ENCODE peak calls at places on chromosome 1, in ten cellular contexts. A is transverse colon, Q is IMR-90, D is heart left ventricle, U is body of pancreas, Z is prostate gland, W is K562, S is uterus, G is suprapubic skin, J is tibial nerve. C is an unnamed sample. For H3K36me3, the result is how much of the 10 kb centered on the place peaks cover.

GRCh38 chr1:211495584-211495983 is 3.6 kb upstream of the RD3 start:
- DNase-seq in A (peak), Q (no peak), D (no peak), U (no peak), Z (no peak), W (no peak), S (no peak), G (no peak), J (no peak), C (no peak)

GRCh38 chr1:236009857-236010256 is 55.0 kb downstream of the NID1 start:
- DNase-seq in A (no peak), Q (peak), D (no peak), U (no peak), Z (no peak), W (no peak), S (peak), G (no peak), J (no peak), C (no peak)

GRCh38 chr1:245588250-245588649 is 433.5 kb downstream of the KIF26B start:
- DNase-seq in A (no peak), Q (no peak), D (no peak), U (no peak), Z (no peak), W (no peak), S (no peak), G (no peak), J (no peak), C (peak)

GRCh38 chr1:232352956-232353355 is 277.0 kb downstream of the SIPA1L2 start:
- DNase-seq in A (no peak), Q (no peak), D (no peak), U (no peak), Z (no peak), W (no peak), S (no peak), G (no peak), J (no peak), C (no peak)

GRCh38 chr1:210464519-210465039 is 135.9 kb downstream of the HHAT start:
- DNase-seq in A (no peak), Q (peak), D (no peak), U (no peak), Z (no peak), W (no peak), S (peak), G (no peak), J (no peak), C (no peak)

GRCh38 chr1:18955442-18956188 is 861 bp downstream of the IFFO2 start:
- DNase-seq in A (peak), Q (no peak), D (peak), U (peak), Z (peak), W (peak), S (peak), G (no peak), J (no peak), C (no peak)

GRCh38 chr1:108063703-108064102 is 98.7 kb upstream of the VAV3 start:
- DNase-seq in A (no peak), Q (no peak), D (no peak), U (no peak), Z (no peak), W (no peak), S (no peak), G (no peak), J (no peak), C (no peak)

GRCh38 chr1:33302325-33302724 is 18.6 kb downstream of the A3GALT2 start:
- DNase-seq in A (no peak), Q (no peak), D (no peak), U (no peak), Z (no peak), W (peak), S (no peak), G (no peak), J (no peak), C (no peak)

GRCh38 chr1:204600968-204601367 is 84.6 kb downstream of the LRRN2 start:
- DNase-seq in A (no peak), Q (no peak), D (no peak), U (no peak), Z (no peak), W (peak), S (no peak), G (no peak), J (no peak), C (no peak)

GRCh38 chr1:203263496-203263895 is 34.0 kb upstream of the CHIT1 start:
- DNase-seq in A (no peak), Q (no peak), D (no peak), U (no peak), Z (no peak), W (no peak), S (peak), G (no peak), J (no peak), C (no peak)

GRCh38 chr1:87632232-87632631 is 303.6 kb downstream of the LMO4 start:
- DNase-seq in A (no peak), Q (no peak), D (no peak), U (no peak), Z (no peak), W (no peak), S (no peak), G (no peak), J (no peak), C (no peak)

GRCh38 chr1:68331117-68331865 is 99.0 kb upstream of the WLS start:
- DNase-seq in A (no peak), Q (peak), D (no peak), U (no peak), Z (no peak), W (no peak), S (no peak), G (no peak), J (no peak), C (no peak)

DNA sequence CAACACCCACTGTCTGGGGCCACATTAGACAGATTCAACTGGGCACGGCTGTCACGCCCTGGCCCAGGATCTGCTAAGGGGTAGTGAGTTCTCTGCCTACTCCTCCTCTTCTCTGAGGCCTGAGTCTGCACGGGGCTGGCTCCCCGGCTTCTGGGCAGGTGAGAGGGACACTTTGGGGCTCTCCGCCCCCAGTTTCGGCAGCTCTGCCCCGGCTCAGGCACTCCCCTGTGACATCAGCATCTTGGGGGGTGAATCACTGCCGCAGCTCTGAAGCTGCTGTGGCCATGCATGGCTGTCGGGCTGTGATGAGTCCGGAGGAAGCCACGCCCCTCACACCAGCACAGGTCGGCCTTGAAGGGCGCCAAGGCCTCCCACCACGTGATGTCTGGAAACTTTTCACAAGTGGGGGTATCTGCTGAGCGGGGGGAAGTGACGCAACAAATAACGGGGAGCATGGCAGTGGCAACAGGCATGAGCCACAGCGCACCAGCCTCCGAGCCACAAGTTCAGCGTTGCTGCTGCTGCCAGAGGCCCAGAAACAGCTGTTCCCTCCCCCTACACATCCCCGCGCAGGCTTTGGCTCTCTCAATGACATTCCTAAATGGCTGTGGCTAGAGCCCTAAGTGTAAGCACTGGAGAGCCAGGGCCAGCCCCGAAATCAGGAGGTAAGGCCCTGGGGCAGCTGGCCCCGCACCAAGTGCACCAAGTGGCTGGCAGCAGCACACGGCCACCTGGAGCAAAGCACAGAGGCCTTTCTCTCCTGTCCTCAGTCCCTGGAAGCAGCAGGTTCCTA is 26.3 kb downstream of the ZBTB17 start:
- DNase-seq in A (peak), Q (peak), D (peak), U (peak), Z (peak), W (peak), S (peak), G (peak), J (peak), C (no peak)
- TF ChIP-seq POLR2A in A (no peak), Q (peak), D (no peak), U (peak), Z (no peak), W (peak), S (peak), G (peak), J (peak), C (peak)

DNA sequence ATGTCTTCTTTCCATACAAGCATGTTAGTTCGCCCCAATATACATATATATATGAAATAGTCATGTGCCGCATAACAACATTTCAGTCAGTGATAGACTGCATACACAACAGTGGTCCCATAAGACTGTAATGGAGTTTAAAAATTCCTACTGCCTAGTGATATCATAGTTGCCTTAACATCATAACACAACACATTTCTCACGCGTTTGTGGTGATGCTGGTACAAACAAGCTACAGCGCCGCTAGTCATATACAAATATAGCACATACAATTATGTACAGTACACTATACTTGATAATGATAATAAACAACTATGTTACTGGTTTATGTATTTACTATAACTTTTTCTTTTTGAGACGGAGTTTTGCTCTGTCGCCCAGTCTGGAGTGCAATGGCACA is 10.7 kb upstream of the SLAMF8 start:
- DNase-seq in A (no peak), Q (no peak), D (no peak), U (no peak), Z (no peak), W (no peak), S (no peak), G (no peak), J (no peak), C (no peak)
- H3K36me3 ChIP-seq in A (under half), Q (under half), D (under half), U (under half), Z (under half), W (under half), S (under half), G (under half), J (under half), C (under half)

GRCh38 chr1:27539901-27540861 is 50.2 kb upstream of the WASF2 start:
- DNase-seq in A (peak), Q (peak), D (no peak), U (no peak), Z (no peak), W (no peak), S (peak), G (no peak), J (no peak), C (no peak)

GRCh38 chr1:27545876-27546275 is 55.9 kb upstream of the WASF2 start:
- DNase-seq in A (no peak), Q (no peak), D (no peak), U (no peak), Z (no peak), W (no peak), S (no peak), G (no peak), J (no peak), C (no peak)

GRCh38 chr1:27544818-27545612 is 55.0 kb upstream of the WASF2 start:
- DNase-seq in A (peak), Q (peak), D (no peak), U (no peak), Z (peak), W (no peak), S (peak), G (no peak), J (peak), C (no peak)

GRCh38 chr1:27538793-27539192 is 48.8 kb upstream of the WASF2 start:
- DNase-seq in A (no peak), Q (peak), D (no peak), U (no peak), Z (no peak), W (no peak), S (no peak), G (no peak), J (no peak), C (no peak)

DNA sequence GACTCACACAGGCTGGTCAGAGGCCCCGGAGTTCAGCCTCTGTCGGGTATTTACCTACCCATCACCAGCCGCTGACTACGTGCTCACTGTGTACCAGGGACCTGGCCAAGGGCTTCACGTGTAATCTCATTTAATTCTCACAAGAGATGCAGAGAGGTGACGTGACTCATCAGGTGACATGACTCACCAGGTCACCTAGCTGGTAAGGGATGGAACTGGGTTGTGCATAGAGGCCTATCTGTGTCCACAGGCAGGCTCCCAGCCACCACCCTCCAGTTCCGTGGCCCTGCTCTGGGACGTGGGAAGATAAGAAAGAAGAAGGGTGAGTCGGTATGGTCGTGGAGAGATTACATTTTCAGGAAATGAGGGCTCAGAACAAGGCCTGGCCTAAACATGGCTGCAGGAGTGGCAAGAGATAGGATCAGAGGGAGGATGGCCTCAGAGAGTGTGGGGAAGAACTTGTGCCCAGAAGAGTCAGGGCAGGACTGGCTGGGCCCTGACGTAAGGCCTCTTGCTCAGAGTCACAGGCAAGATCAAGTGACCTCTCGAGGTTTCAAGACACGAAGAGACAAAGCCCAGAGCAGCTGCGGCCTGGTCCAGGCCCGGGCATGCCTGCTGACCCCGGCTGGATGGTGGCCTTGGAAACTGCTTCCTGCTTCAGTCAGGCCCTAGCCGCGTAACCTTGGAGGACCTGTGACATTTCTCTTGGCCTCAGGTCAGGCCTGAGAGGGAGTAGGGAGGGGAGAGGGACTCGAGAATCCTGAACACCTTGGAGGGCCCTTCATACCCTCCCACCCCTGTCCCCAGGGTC is 52.7 kb upstream of the WASF2 start:
- DNase-seq in A (peak), Q (peak), D (peak), U (peak), Z (peak), W (peak), S (peak), G (no peak), J (peak), C (no peak)
- TF ChIP-seq POLR2A in A (no peak), Q (no peak), D (no peak), U (peak), Z (no peak), W (peak), S (no peak), G (no peak), J (peak), C (no peak)

GRCh38 chr1:6646499-6647148 is 22.0 kb downstream of the THAP3 start:
- DNase-seq in A (no peak), Q (peak), D (no peak), U (peak), Z (peak), W (peak), S (peak), G (no peak), J (no peak), C (no peak)
- H3K36me3 ChIP-seq in A (under half), Q (under half), D (half or more), U (under half), Z (under half), W (half or more), S (under half), G (under half), J (under half), C (under half)

DNA sequence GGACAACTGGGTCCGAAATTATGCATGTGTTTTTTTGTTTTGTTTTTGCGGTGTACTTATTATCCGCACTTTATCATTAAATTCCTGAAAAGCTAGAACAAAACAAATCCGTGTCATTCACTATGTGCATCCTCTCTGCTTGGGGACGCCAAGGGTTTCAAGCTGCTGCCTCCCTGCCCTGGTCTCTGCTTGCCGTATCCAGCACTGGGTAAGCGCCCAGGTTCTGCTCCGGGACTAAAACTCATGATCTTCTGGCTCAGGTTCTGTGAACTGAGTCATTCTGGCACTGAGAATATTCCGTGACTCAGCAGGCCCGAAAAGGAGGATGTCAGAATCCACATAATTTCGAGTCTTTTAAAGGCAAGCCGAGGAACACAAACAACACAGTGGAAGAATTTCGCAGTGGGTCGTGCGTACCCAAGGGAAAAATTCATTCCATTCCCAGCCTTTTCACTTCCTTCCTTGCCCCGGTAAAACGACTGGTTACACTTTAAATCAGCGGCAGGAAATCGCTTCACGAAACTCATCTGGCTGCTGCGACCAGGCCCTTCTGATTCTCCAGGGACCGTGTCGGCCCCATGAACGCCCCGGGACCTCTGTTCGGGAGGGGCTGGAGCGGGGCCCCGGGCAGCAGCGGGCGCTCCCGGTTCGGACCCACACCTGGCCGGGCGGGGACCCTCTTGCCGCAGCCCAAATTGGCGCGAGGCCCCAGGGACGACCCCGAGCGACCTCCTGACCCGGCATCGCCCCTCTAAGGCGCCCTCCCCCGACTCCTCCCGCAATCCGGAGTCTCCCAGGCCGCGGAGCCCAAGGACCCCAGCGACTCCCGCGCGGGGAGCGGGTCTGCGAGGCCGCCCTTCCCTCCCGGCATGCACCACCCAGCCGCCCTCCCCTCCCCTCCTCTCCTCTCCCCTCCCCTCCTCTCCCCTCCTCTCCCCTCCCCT is 746 bp upstream of the LAMC1 start:
- DNase-seq in A (peak), Q (peak), D (peak), U (peak), Z (peak), W (peak), S (peak), G (peak), J (peak), C (no peak)
- TF ChIP-seq POLR2A in A (peak), Q (peak), D (no peak), U (peak), Z (peak), W (no peak), S (peak), G (no peak), J (peak), C (peak)

DNA sequence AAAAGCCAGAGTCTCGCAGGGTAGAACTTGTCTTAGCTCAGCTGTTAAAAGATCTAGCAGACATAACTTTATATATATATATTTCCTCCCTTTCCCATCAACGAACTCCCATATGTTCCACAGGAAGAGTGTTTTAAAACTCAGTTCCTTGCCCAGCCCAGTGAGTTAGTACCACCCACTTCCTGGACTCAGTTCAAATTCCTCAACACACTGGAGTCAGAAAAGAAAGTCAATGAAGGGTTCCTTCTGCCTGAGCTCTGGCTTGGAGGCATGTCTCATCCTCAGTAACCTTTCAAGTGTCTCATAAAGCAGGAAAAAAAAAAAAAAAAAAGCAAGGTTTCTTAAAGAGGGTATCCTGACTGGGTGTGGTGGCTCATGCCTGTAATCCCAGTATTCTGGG is 15.6 kb downstream of the TPM3 start:
- DNase-seq in A (peak), Q (peak), D (no peak), U (no peak), Z (no peak), W (no peak), S (no peak), G (no peak), J (peak), C (no peak)
- H3K36me3 ChIP-seq in A (under half), Q (under half), D (half or more), U (under half), Z (under half), W (half or more), S (under half), G (under half), J (under half), C (under half)

GRCh38 chr1:26471498-26472329 is 526 bp upstream of the HMGN2 start:
- DNase-seq in A (peak), Q (peak), D (peak), U (peak), Z (peak), W (peak), S (peak), G (peak), J (peak), C (peak)

GRCh38 chr1:26474824-26475223 is 2.6 kb downstream of the HMGN2 start:
- DNase-seq in A (no peak), Q (no peak), D (no peak), U (no peak), Z (no peak), W (no peak), S (no peak), G (no peak), J (no peak), C (no peak)

GRCh38 chr1:26472901-26473845 is 933 bp downstream of the HMGN2 start:
- DNase-seq in A (peak), Q (peak), D (peak), U (peak), Z (peak), W (peak), S (peak), G (peak), J (peak), C (peak)

GRCh38 chr1:26471201-26471497 is 1.1 kb upstream of the HMGN2 start:
- DNase-seq in A (no peak), Q (no peak), D (no peak), U (no peak), Z (no peak), W (no peak), S (no peak), G (no peak), J (no peak), C (no peak)

DNA sequence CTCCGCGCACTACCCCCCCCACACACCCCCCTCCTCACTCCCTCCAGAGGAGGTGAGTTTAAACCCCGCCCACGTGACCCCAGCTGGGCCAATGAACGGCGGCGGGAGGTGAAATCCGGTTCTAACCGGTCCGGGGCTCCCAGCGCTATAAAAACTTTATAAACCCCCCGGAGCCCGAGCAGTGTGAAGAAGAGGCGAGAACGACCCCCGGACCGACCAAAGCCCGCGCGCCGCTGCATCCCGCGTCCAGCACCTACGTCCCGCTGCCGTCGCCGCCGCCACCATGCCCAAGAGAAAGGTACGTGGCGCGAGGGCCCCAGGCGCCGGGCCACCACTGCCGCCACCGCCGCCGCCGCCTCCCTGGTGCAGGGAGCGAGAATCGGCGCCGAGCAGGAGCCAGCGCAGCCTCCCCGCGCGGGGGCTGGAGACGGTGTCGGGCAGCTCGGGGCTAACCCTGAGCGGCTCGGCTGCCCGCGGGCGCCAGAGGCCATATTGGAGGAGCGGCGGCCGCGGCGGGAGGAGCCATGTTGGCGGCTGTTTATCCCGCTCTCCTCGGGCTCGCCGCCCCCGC is at the start of gene HMGN2:
- DNase-seq in A (peak), Q (peak), D (peak), U (peak), Z (peak), W (peak), S (peak), G (peak), J (peak), C (peak)
- TF ChIP-seq POLR2A in A (peak), Q (peak), D (peak), U (peak), Z (peak), W (peak), S (peak), G (peak), J (peak), C (no peak)

GRCh38 chr1:247769603-247770002 is 9.2 kb upstream of the OR1C1 start:
- DNase-seq in A (no peak), Q (no peak), D (no peak), U (no peak), Z (no peak), W (no peak), S (no peak), G (no peak), J (no peak), C (no peak)
- H3K36me3 ChIP-seq in A (under half), Q (under half), D (under half), U (under half), Z (under half), W (under half), S (under half), G (under half), J (under half), C (under half)

C was measured in vagina.